ENCODE peak calls at places on chromosome 13, in five cellular contexts. One of them, this sample, is unnamed.

GRCh38 chr13:31970237-31970930 is 61.2 kb upstream of the FRY start:
- DNase-seq in epithelial cell of esophagus: peak; percentile 81
- DNase-seq in T-helper 17 cell: no peak
- DNase-seq in kidney: no peak
- DNase-seq in NCI-H2227 treated with DMSO at 0.1 percent for 48 hours: no peak
- DNase-seq in this sample: no peak

GRCh38 chr13:42715909-42716308 is 65.5 kb upstream of the FAM216B start:
- DNase-seq in epithelial cell of esophagus: no peak
- DNase-seq in T-helper 17 cell: no peak
- DNase-seq in kidney: no peak
- DNase-seq in NCI-H2227 treated with DMSO at 0.1 percent for 48 hours: no peak
- DNase-seq in this sample: no peak

GRCh38 chr13:36072127-36072526 is 59.1 kb downstream of the DCLK1 start:
- DNase-seq in epithelial cell of esophagus: no peak
- DNase-seq in T-helper 17 cell: no peak
- DNase-seq in kidney: no peak
- DNase-seq in NCI-H2227 treated with DMSO at 0.1 percent for 48 hours: no peak
- DNase-seq in this sample: no peak

GRCh38 chr13:36919833-36920611 is at the start of gene SMAD9:
- DNase-seq in epithelial cell of esophagus: peak; percentile 76
- DNase-seq in T-helper 17 cell: no peak
- DNase-seq in kidney: peak; percentile 88
- DNase-seq in NCI-H2227 treated with DMSO at 0.1 percent for 48 hours: peak; percentile 23
- DNase-seq in this sample: no peak

GRCh38 chr13:59906413-59907027 is 257.2 kb downstream of the DIAPH3 start:
- DNase-seq in epithelial cell of esophagus: peak; percentile 40
- DNase-seq in T-helper 17 cell: no peak
- DNase-seq in kidney: no peak
- DNase-seq in NCI-H2227 treated with DMSO at 0.1 percent for 48 hours: peak; percentile 2
- DNase-seq in this sample: no peak

GRCh38 chr13:47298506-47298905 is 401.7 kb upstream of the HTR2A start:
- DNase-seq in epithelial cell of esophagus: no peak
- DNase-seq in T-helper 17 cell: no peak
- DNase-seq in kidney: no peak
- DNase-seq in NCI-H2227 treated with DMSO at 0.1 percent for 48 hours: no peak
- DNase-seq in this sample: no peak

GRCh38 chr13:21033866-21034601 is 27.4 kb downstream of the LATS2 start:
- DNase-seq in epithelial cell of esophagus: peak; percentile 36
- DNase-seq in T-helper 17 cell: no peak
- DNase-seq in kidney: no peak
- DNase-seq in NCI-H2227 treated with DMSO at 0.1 percent for 48 hours: no peak
- DNase-seq in this sample: no peak

GRCh38 chr13:96130818-96131217 is 40.9 kb downstream of the HS6ST3 start:
- DNase-seq in epithelial cell of esophagus: no peak
- DNase-seq in T-helper 17 cell: no peak
- DNase-seq in kidney: no peak
- DNase-seq in NCI-H2227 treated with DMSO at 0.1 percent for 48 hours: no peak
- DNase-seq in this sample: no peak

GRCh38 chr13:20190481-20191310 is 2.0 kb downstream of the GJB2 start:
- DNase-seq in epithelial cell of esophagus: peak; percentile 81
- DNase-seq in T-helper 17 cell: no peak
- DNase-seq in kidney: no peak
- DNase-seq in NCI-H2227 treated with DMSO at 0.1 percent for 48 hours: no peak
- DNase-seq in this sample: no peak

GRCh38 chr13:111198979-111199378 is 83.9 kb downstream of the ARHGEF7 start:
- DNase-seq in epithelial cell of esophagus: no peak
- DNase-seq in T-helper 17 cell: no peak
- DNase-seq in kidney: no peak
- DNase-seq in NCI-H2227 treated with DMSO at 0.1 percent for 48 hours: no peak
- DNase-seq in this sample: no peak

GRCh38 chr13:51674276-51674675 is 90.0 kb downstream of the WDFY2 start:
- DNase-seq in epithelial cell of esophagus: peak; percentile 99
- DNase-seq in T-helper 17 cell: no peak
- DNase-seq in kidney: peak; percentile 79
- DNase-seq in NCI-H2227 treated with DMSO at 0.1 percent for 48 hours: no peak
- DNase-seq in this sample: no peak

GRCh38 chr13:108681986-108682562 is 52.7 kb downstream of the MYO16 start:
- DNase-seq in epithelial cell of esophagus: no peak
- DNase-seq in T-helper 17 cell: no peak
- DNase-seq in kidney: no peak
- DNase-seq in NCI-H2227 treated with DMSO at 0.1 percent for 48 hours: no peak
- DNase-seq in this sample: no peak

GRCh38 chr13:43191561-43191960 is 168.2 kb downstream of the DNAJC15 start:
- DNase-seq in epithelial cell of esophagus: no peak
- DNase-seq in T-helper 17 cell: no peak
- DNase-seq in kidney: no peak
- DNase-seq in NCI-H2227 treated with DMSO at 0.1 percent for 48 hours: no peak
- DNase-seq in this sample: no peak

GRCh38 chr13:35278917-35279316 is 197.6 kb downstream of the MAB21L1 start:
- DNase-seq in epithelial cell of esophagus: no peak
- DNase-seq in T-helper 17 cell: no peak
- DNase-seq in kidney: no peak
- DNase-seq in NCI-H2227 treated with DMSO at 0.1 percent for 48 hours: no peak
- DNase-seq in this sample: no peak

GRCh38 chr13:104286566-104287290 is 1220.5 kb upstream of the SLC10A2 start:
- DNase-seq in epithelial cell of esophagus: peak; percentile 33
- DNase-seq in T-helper 17 cell: no peak
- DNase-seq in kidney: no peak
- DNase-seq in NCI-H2227 treated with DMSO at 0.1 percent for 48 hours: no peak
- DNase-seq in this sample: no peak

GRCh38 chr13:24630851-24631341 is 49.3 kb upstream of the ATP12A start:
- DNase-seq in epithelial cell of esophagus: peak; percentile 93
- DNase-seq in T-helper 17 cell: no peak
- DNase-seq in kidney: peak; percentile 33
- DNase-seq in NCI-H2227 treated with DMSO at 0.1 percent for 48 hours: no peak
- DNase-seq in this sample: no peak

GRCh38 chr13:51628059-51628852 is 44.0 kb downstream of the WDFY2 start:
- DNase-seq in epithelial cell of esophagus: no peak
- DNase-seq in T-helper 17 cell: no peak
- DNase-seq in kidney: no peak
- DNase-seq in NCI-H2227 treated with DMSO at 0.1 percent for 48 hours: no peak
- DNase-seq in this sample: no peak

GRCh38 chr13:28991764-28992163 is 171.6 kb downstream of the MTUS2 start:
- DNase-seq in epithelial cell of esophagus: no peak
- DNase-seq in T-helper 17 cell: no peak
- DNase-seq in kidney: no peak
- DNase-seq in NCI-H2227 treated with DMSO at 0.1 percent for 48 hours: no peak
- DNase-seq in this sample: no peak

GRCh38 chr13:28856284-28856683 is 36.1 kb downstream of the MTUS2 start:
- DNase-seq in epithelial cell of esophagus: no peak
- DNase-seq in T-helper 17 cell: no peak
- DNase-seq in kidney: no peak
- DNase-seq in NCI-H2227 treated with DMSO at 0.1 percent for 48 hours: no peak
- DNase-seq in this sample: no peak

GRCh38 chr13:49641810-49642291 is 13.5 kb downstream of the ARL11 start:
- DNase-seq in epithelial cell of esophagus: peak; percentile 80
- DNase-seq in T-helper 17 cell: no peak
- DNase-seq in kidney: no peak
- DNase-seq in NCI-H2227 treated with DMSO at 0.1 percent for 48 hours: no peak
- DNase-seq in this sample: no peak

GRCh38 chr13:53250272-53250875 is 221.8 kb downstream of the OLFM4 start:
- DNase-seq in epithelial cell of esophagus: peak; percentile 76
- DNase-seq in T-helper 17 cell: no peak
- DNase-seq in kidney: no peak
- DNase-seq in NCI-H2227 treated with DMSO at 0.1 percent for 48 hours: peak; percentile 57
- DNase-seq in this sample: no peak

GRCh38 chr13:23671367-23671766 is 101.2 kb downstream of the TNFRSF19 start:
- DNase-seq in epithelial cell of esophagus: no peak
- DNase-seq in T-helper 17 cell: no peak
- DNase-seq in kidney: no peak
- DNase-seq in NCI-H2227 treated with DMSO at 0.1 percent for 48 hours: no peak
- DNase-seq in this sample: no peak

GRCh38 chr13:78608705-78609463 is 5.5 kb upstream of the POU4F1 start:
- DNase-seq in epithelial cell of esophagus: no peak
- DNase-seq in T-helper 17 cell: no peak
- DNase-seq in kidney: peak; percentile 52
- DNase-seq in NCI-H2227 treated with DMSO at 0.1 percent for 48 hours: no peak
- DNase-seq in this sample: peak; percentile 81

GRCh38 chr13:112684041-112684440 is 5.8 kb upstream of the ATP11A start:
- DNase-seq in epithelial cell of esophagus: no peak
- DNase-seq in T-helper 17 cell: no peak
- DNase-seq in kidney: no peak
- DNase-seq in NCI-H2227 treated with DMSO at 0.1 percent for 48 hours: no peak
- DNase-seq in this sample: no peak

GRCh38 chr13:33229446-33230177 is 55.9 kb downstream of the STARD13 start:
- DNase-seq in epithelial cell of esophagus: no peak
- DNase-seq in T-helper 17 cell: no peak
- DNase-seq in kidney: no peak
- DNase-seq in NCI-H2227 treated with DMSO at 0.1 percent for 48 hours: no peak
- DNase-seq in this sample: no peak

GRCh38 chr13:74767031-74767430 is 632.8 kb upstream of the KLF12 start:
- DNase-seq in epithelial cell of esophagus: peak; percentile 74
- DNase-seq in T-helper 17 cell: no peak
- DNase-seq in kidney: no peak
- DNase-seq in NCI-H2227 treated with DMSO at 0.1 percent for 48 hours: no peak
- DNase-seq in this sample: no peak

GRCh38 chr13:83221256-83221655 is 661.0 kb downstream of the SLITRK1 start:
- DNase-seq in epithelial cell of esophagus: peak; percentile 56
- DNase-seq in T-helper 17 cell: no peak
- DNase-seq in kidney: no peak
- DNase-seq in NCI-H2227 treated with DMSO at 0.1 percent for 48 hours: no peak
- DNase-seq in this sample: no peak

GRCh38 chr13:28059214-28059613 is 41.2 kb downstream of the FLT3 start:
- DNase-seq in epithelial cell of esophagus: peak; percentile 49
- DNase-seq in T-helper 17 cell: no peak
- DNase-seq in kidney: no peak
- DNase-seq in NCI-H2227 treated with DMSO at 0.1 percent for 48 hours: no peak
- DNase-seq in this sample: no peak

GRCh38 chr13:26538363-26539317 is 18.8 kb upstream of the WASF3 start:
- DNase-seq in epithelial cell of esophagus: peak; percentile 18
- DNase-seq in T-helper 17 cell: no peak
- DNase-seq in kidney: no peak
- DNase-seq in NCI-H2227 treated with DMSO at 0.1 percent for 48 hours: no peak
- DNase-seq in this sample: no peak

GRCh38 chr13:20823071-20823470 is 49.3 kb upstream of the EEF1AKMT1 start:
- DNase-seq in epithelial cell of esophagus: no peak
- DNase-seq in T-helper 17 cell: no peak
- DNase-seq in kidney: no peak
- DNase-seq in NCI-H2227 treated with DMSO at 0.1 percent for 48 hours: no peak
- DNase-seq in this sample: no peak

GRCh38 chr13:98761126-98761978 is 8.9 kb upstream of the SLC15A1 start:
- DNase-seq in epithelial cell of esophagus: peak; percentile 76
- DNase-seq in T-helper 17 cell: no peak
- DNase-seq in kidney: no peak
- DNase-seq in NCI-H2227 treated with DMSO at 0.1 percent for 48 hours: no peak
- DNase-seq in this sample: no peak

GRCh38 chr13:93230466-93230865 is 3.9 kb downstream of the GPC6 start:
- DNase-seq in epithelial cell of esophagus: peak; percentile 79
- DNase-seq in T-helper 17 cell: no peak
- DNase-seq in kidney: no peak
- DNase-seq in NCI-H2227 treated with DMSO at 0.1 percent for 48 hours: no peak
- DNase-seq in this sample: no peak

GRCh38 chr13:21234537-21234936 is 58.1 kb downstream of the MRPL57 start:
- DNase-seq in epithelial cell of esophagus: no peak
- DNase-seq in T-helper 17 cell: no peak
- DNase-seq in kidney: no peak
- DNase-seq in NCI-H2227 treated with DMSO at 0.1 percent for 48 hours: no peak
- DNase-seq in this sample: no peak

GRCh38 chr13:97878421-97879375 is 74.8 kb upstream of the IPO5 start:
- DNase-seq in epithelial cell of esophagus: no peak
- DNase-seq in T-helper 17 cell: no peak
- DNase-seq in kidney: no peak
- DNase-seq in NCI-H2227 treated with DMSO at 0.1 percent for 48 hours: no peak
- DNase-seq in this sample: no peak

GRCh38 chr13:49667773-49668172 is 23.5 kb downstream of the EBPL start:
- DNase-seq in epithelial cell of esophagus: no peak
- DNase-seq in T-helper 17 cell: no peak
- DNase-seq in kidney: no peak
- DNase-seq in NCI-H2227 treated with DMSO at 0.1 percent for 48 hours: no peak
- DNase-seq in this sample: no peak

This sample was measured in chondrocyte.